ENCODE peak calls at places on chromosomes 16 and 17, in nine cellular contexts. One of them, this sample, is unnamed.

GRCh38 chr17:12229315-12229714 is 208.6 kb downstream of the MAP2K4 start:
- DNase-seq in AG04449: no peak
- DNase-seq in OCI-LY7: no peak
- DNase-seq in GM12878: no peak
- DNase-seq in fibroblast of lung: no peak
- DNase-seq in RWPE1: no peak
- DNase-seq in lower lobe of right lung: no peak
- DNase-seq in retinal pigment epithelial cell: no peak
- DNase-seq in sigmoid colon: no peak
- DNase-seq in this sample: no peak

GRCh38 chr17:82350182-82351030 is 8.6 kb upstream of the TEX19 start:
- DNase-seq in lower lobe of right lung: no peak
- DNase-seq in GM12878: no peak
- DNase-seq in AG04449: no peak
- DNase-seq in sigmoid colon: no peak
- DNase-seq in fibroblast of lung: no peak
- DNase-seq in RWPE1: no peak
- DNase-seq in retinal pigment epithelial cell: no peak
- DNase-seq in OCI-LY7: peak
- DNase-seq in this sample: no peak

GRCh38 chr17:27293359-27293897 is 486 bp upstream of the WSB1 start:
- DNase-seq in lower lobe of right lung: no peak
- DNase-seq in GM12878: no peak
- DNase-seq in sigmoid colon: peak
- DNase-seq in fibroblast of lung: no peak
- DNase-seq in OCI-LY7: peak
- DNase-seq in RWPE1: no peak
- DNase-seq in AG04449: no peak
- DNase-seq in retinal pigment epithelial cell: no peak
- DNase-seq in this sample: no peak

GRCh38 chr16:53726625-53727024 is 22.7 kb downstream of the FTO start:
- DNase-seq in GM12878: no peak
- DNase-seq in RWPE1: peak
- DNase-seq in fibroblast of lung: no peak
- DNase-seq in retinal pigment epithelial cell: no peak
- DNase-seq in sigmoid colon: no peak
- DNase-seq in AG04449: no peak
- DNase-seq in lower lobe of right lung: no peak
- DNase-seq in OCI-LY7: no peak
- DNase-seq in this sample: no peak

GRCh38 chr17:37710344-37710886 is 34.4 kb downstream of the HNF1B start:
- DNase-seq in retinal pigment epithelial cell: peak
- DNase-seq in lower lobe of right lung: peak
- DNase-seq in OCI-LY7: peak
- DNase-seq in RWPE1: no peak
- DNase-seq in fibroblast of lung: peak
- DNase-seq in AG04449: no peak
- DNase-seq in GM12878: no peak
- DNase-seq in sigmoid colon: no peak
- DNase-seq in this sample: no peak

GRCh38 chr17:72171703-72172670 is 51.2 kb downstream of the SOX9 start:
- DNase-seq in lower lobe of right lung: no peak
- DNase-seq in retinal pigment epithelial cell: no peak
- DNase-seq in fibroblast of lung: no peak
- DNase-seq in OCI-LY7: no peak
- DNase-seq in GM12878: no peak
- DNase-seq in RWPE1: no peak
- DNase-seq in sigmoid colon: no peak
- DNase-seq in AG04449: no peak
- DNase-seq in this sample: no peak

GRCh38 chr17:11026903-11027302 is 189.0 kb upstream of the PIRT start:
- DNase-seq in sigmoid colon: no peak
- DNase-seq in OCI-LY7: no peak
- DNase-seq in RWPE1: no peak
- DNase-seq in lower lobe of right lung: no peak
- DNase-seq in fibroblast of lung: no peak
- DNase-seq in retinal pigment epithelial cell: no peak
- DNase-seq in GM12878: no peak
- DNase-seq in AG04449: no peak
- DNase-seq in this sample: no peak

GRCh38 chr17:48429638-48430586 is at the start of gene SKAP1:
- DNase-seq in fibroblast of lung: no peak
- DNase-seq in AG04449: no peak
- DNase-seq in OCI-LY7: no peak
- DNase-seq in GM12878: no peak
- DNase-seq in lower lobe of right lung: no peak
- DNase-seq in retinal pigment epithelial cell: no peak
- DNase-seq in sigmoid colon: no peak
- DNase-seq in RWPE1: no peak
- DNase-seq in this sample: no peak

GRCh38 chr17:18950944-18951905 is 740 bp upstream of the SLC5A10 start:
- DNase-seq in lower lobe of right lung: no peak
- DNase-seq in fibroblast of lung: no peak
- DNase-seq in AG04449: no peak
- DNase-seq in retinal pigment epithelial cell: no peak
- DNase-seq in RWPE1: no peak
- DNase-seq in GM12878: no peak
- DNase-seq in OCI-LY7: no peak
- DNase-seq in sigmoid colon: no peak
- DNase-seq in this sample: no peak

GRCh38 chr16:27363797-27364196 is 38.2 kb upstream of the IL21R start:
- DNase-seq in AG04449: no peak
- DNase-seq in RWPE1: no peak
- DNase-seq in retinal pigment epithelial cell: no peak
- DNase-seq in OCI-LY7: no peak
- DNase-seq in lower lobe of right lung: peak
- DNase-seq in sigmoid colon: peak
- DNase-seq in GM12878: no peak
- DNase-seq in fibroblast of lung: no peak
- DNase-seq in this sample: no peak

GRCh38 chr16:50602531-50603205 is 54.5 kb downstream of the NKD1 start:
- DNase-seq in GM12878: no peak
- DNase-seq in RWPE1: peak
- DNase-seq in retinal pigment epithelial cell: no peak
- DNase-seq in fibroblast of lung: no peak
- DNase-seq in lower lobe of right lung: no peak
- DNase-seq in AG04449: no peak
- DNase-seq in sigmoid colon: peak
- DNase-seq in OCI-LY7: no peak
- DNase-seq in this sample: no peak

GRCh38 chr16:16881771-16882170 is 502.8 kb downstream of the NPIPA7 start:
- DNase-seq in OCI-LY7: no peak
- DNase-seq in RWPE1: no peak
- DNase-seq in retinal pigment epithelial cell: no peak
- DNase-seq in lower lobe of right lung: no peak
- DNase-seq in GM12878: no peak
- DNase-seq in AG04449: no peak
- DNase-seq in sigmoid colon: no peak
- DNase-seq in fibroblast of lung: no peak
- DNase-seq in this sample: no peak

GRCh38 chr17:66644311-66644710 is 190.6 kb upstream of the CACNG5 start:
- DNase-seq in retinal pigment epithelial cell: no peak
- DNase-seq in sigmoid colon: no peak
- DNase-seq in AG04449: no peak
- DNase-seq in fibroblast of lung: peak
- DNase-seq in GM12878: no peak
- DNase-seq in RWPE1: no peak
- DNase-seq in OCI-LY7: no peak
- DNase-seq in lower lobe of right lung: no peak
- DNase-seq in this sample: no peak

GRCh38 chr17:1532836-1533602 is 16.6 kb upstream of the INPP5K start:
- DNase-seq in sigmoid colon: no peak
- DNase-seq in OCI-LY7: peak
- DNase-seq in GM12878: no peak
- DNase-seq in fibroblast of lung: no peak
- DNase-seq in RWPE1: no peak
- DNase-seq in retinal pigment epithelial cell: no peak
- DNase-seq in lower lobe of right lung: no peak
- DNase-seq in AG04449: no peak
- DNase-seq in this sample: no peak

GRCh38 chr17:27993161-27993695 is 49.2 kb upstream of the NLK start:
- DNase-seq in AG04449: no peak
- DNase-seq in GM12878: no peak
- DNase-seq in lower lobe of right lung: no peak
- DNase-seq in fibroblast of lung: no peak
- DNase-seq in RWPE1: no peak
- DNase-seq in sigmoid colon: no peak
- DNase-seq in retinal pigment epithelial cell: no peak
- DNase-seq in OCI-LY7: no peak
- DNase-seq in this sample: no peak

GRCh38 chr16:54921229-54921824 is 9.3 kb upstream of the IRX5 start:
- DNase-seq in retinal pigment epithelial cell: no peak
- DNase-seq in fibroblast of lung: peak
- DNase-seq in sigmoid colon: no peak
- DNase-seq in AG04449: no peak
- DNase-seq in lower lobe of right lung: no peak
- DNase-seq in OCI-LY7: no peak
- DNase-seq in RWPE1: no peak
- DNase-seq in GM12878: no peak
- DNase-seq in this sample: no peak

GRCh38 chr17:45677770-45678169 is 106.3 kb upstream of the CRHR1 start:
- DNase-seq in fibroblast of lung: peak
- DNase-seq in retinal pigment epithelial cell: no peak
- DNase-seq in lower lobe of right lung: peak
- DNase-seq in OCI-LY7: no peak
- DNase-seq in RWPE1: no peak
- DNase-seq in sigmoid colon: no peak
- DNase-seq in AG04449: no peak
- DNase-seq in GM12878: no peak
- DNase-seq in this sample: no peak

GRCh38 chr17:76671123-76671911 is 27.8 kb upstream of the ST6GALNAC1 start:
- DNase-seq in fibroblast of lung: peak
- DNase-seq in lower lobe of right lung: peak
- DNase-seq in OCI-LY7: peak
- DNase-seq in retinal pigment epithelial cell: peak
- DNase-seq in GM12878: peak
- DNase-seq in sigmoid colon: peak
- DNase-seq in AG04449: peak
- DNase-seq in RWPE1: peak
- DNase-seq in this sample: peak

GRCh38 chr17:34610506-34610905 is 31.1 kb downstream of the TMEM132E start:
- DNase-seq in sigmoid colon: no peak
- DNase-seq in retinal pigment epithelial cell: no peak
- DNase-seq in lower lobe of right lung: no peak
- DNase-seq in AG04449: no peak
- DNase-seq in RWPE1: no peak
- DNase-seq in fibroblast of lung: no peak
- DNase-seq in GM12878: no peak
- DNase-seq in OCI-LY7: no peak
- DNase-seq in this sample: no peak
- TF ChIP-seq CTCF in sigmoid colon: no peak
- TF ChIP-seq CTCF in retinal pigment epithelial cell: no peak
- TF ChIP-seq CTCF in lower lobe of right lung: no peak
- TF ChIP-seq CTCF in AG04449: no peak
- TF ChIP-seq CTCF in RWPE1: no peak
- TF ChIP-seq CTCF in fibroblast of lung: no peak
- TF ChIP-seq CTCF in GM12878: no peak
- TF ChIP-seq CTCF in OCI-LY7: no peak
- TF ChIP-seq CTCF in this sample: no peak

DNA sequence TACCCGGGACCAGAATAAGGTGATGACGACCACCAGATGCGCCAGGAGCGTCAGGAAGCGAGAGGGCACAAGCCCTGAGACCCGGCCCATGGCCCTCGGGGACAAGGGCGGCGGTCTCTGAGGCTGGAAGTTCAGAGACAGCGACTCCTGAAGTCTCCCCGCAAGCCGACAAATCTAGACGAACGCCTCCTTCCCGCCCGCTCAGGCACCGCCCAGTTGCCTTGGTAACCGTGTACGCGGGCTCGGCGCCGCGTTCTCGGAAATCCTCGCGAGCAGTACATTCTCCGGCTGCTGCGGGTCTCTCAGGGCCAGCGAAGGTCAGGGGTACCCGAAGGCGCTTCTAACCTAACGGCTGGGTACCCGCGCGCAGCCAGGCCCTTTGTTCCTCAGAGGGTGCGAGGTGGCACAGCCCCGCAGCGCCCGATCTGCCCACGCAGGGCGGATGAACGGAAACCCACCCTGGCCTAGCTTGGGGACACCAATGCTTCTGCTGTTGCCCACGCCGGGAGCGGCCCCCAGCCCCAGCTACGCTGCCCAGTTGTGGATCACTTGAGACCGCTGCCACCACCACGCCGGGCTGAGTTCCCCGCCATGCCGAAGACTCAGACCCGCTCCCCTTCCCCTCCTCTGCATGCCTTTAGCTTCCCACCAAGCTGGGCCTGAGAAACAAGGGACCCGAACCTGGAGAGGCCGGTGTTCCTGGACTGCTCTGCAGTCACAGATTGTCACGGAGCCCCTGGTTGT is at the start of gene TMEM107:
- DNase-seq in OCI-LY7: peak
- DNase-seq in GM12878: peak
- DNase-seq in AG04449: no peak
- DNase-seq in retinal pigment epithelial cell: no peak
- DNase-seq in lower lobe of right lung: peak
- DNase-seq in fibroblast of lung: peak
- DNase-seq in sigmoid colon: peak
- DNase-seq in RWPE1: peak
- DNase-seq in this sample: no peak
- TF ChIP-seq CTCF in OCI-LY7: no peak
- TF ChIP-seq CTCF in GM12878: no peak
- TF ChIP-seq CTCF in AG04449: no peak
- TF ChIP-seq CTCF in retinal pigment epithelial cell: no peak
- TF ChIP-seq CTCF in lower lobe of right lung: peak
- TF ChIP-seq CTCF in fibroblast of lung: no peak
- TF ChIP-seq CTCF in sigmoid colon: no peak
- TF ChIP-seq CTCF in RWPE1: no peak
- TF ChIP-seq CTCF in this sample: peak

GRCh38 chr16:89972244-89973234 is 24.0 kb downstream of the DEF8 start:
- DNase-seq in OCI-LY7: peak
- DNase-seq in GM12878: no peak
- DNase-seq in RWPE1: peak
- DNase-seq in retinal pigment epithelial cell: peak
- DNase-seq in fibroblast of lung: peak
- DNase-seq in lower lobe of right lung: peak
- DNase-seq in AG04449: no peak
- DNase-seq in sigmoid colon: peak
- DNase-seq in this sample: peak
- TF ChIP-seq CTCF in OCI-LY7: no peak
- TF ChIP-seq CTCF in GM12878: no peak
- TF ChIP-seq CTCF in RWPE1: no peak
- TF ChIP-seq CTCF in retinal pigment epithelial cell: no peak
- TF ChIP-seq CTCF in fibroblast of lung: no peak
- TF ChIP-seq CTCF in lower lobe of right lung: peak
- TF ChIP-seq CTCF in AG04449: peak
- TF ChIP-seq CTCF in sigmoid colon: no peak
- TF ChIP-seq CTCF in this sample: no peak

DNA sequence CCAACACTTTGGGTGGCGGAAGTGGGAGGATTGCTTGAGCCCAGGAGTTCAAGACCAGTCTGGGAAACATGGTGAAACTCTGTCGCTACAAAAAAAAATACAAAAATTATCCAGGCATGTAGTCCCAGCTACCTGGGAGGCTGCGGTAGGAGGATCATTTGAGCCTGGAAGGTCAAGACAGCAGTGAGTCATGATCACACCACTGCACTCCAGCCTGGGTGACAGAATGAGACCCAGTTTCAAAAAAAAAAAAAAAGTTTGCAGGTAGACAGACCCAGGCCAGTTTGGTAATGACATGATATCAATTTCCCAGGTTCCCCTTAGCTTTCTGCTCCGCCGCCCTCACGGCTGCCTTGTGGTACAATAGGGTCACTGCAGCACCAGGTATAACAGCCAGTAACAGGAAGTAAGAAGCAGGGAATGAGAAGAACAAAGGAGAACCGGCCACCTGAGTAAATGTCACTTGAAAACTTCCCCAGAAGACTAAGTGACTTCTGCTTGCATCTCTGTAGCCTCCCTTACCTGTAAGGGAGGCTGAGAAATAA is 201.2 kb upstream of the HSBP1 start:
- DNase-seq in lower lobe of right lung: no peak
- DNase-seq in AG04449: no peak
- DNase-seq in sigmoid colon: no peak
- DNase-seq in RWPE1: no peak
- DNase-seq in fibroblast of lung: no peak
- DNase-seq in GM12878: no peak
- DNase-seq in retinal pigment epithelial cell: no peak
- DNase-seq in OCI-LY7: peak
- DNase-seq in this sample: no peak
- TF ChIP-seq CTCF in lower lobe of right lung: no peak
- TF ChIP-seq CTCF in AG04449: no peak
- TF ChIP-seq CTCF in sigmoid colon: no peak
- TF ChIP-seq CTCF in RWPE1: no peak
- TF ChIP-seq CTCF in fibroblast of lung: no peak
- TF ChIP-seq CTCF in GM12878: no peak
- TF ChIP-seq CTCF in retinal pigment epithelial cell: no peak
- TF ChIP-seq CTCF in OCI-LY7: no peak
- TF ChIP-seq CTCF in this sample: no peak